ENCODE peak calls at places on chromosomes 16 and 17, in four cellular contexts. One of them, this sample, is unnamed.

GRCh38 chr16:21161211-21161610 is 2.7 kb downstream of the LDAF1 start:
- DNase-seq in PC-3: no peak
- DNase-seq in OCI-LY7: no peak
- DNase-seq in GM23338: no peak
- DNase-seq in this sample: no peak

GRCh38 chr16:1541293-1542165 is 8.1 kb downstream of the TMEM204 start:
- DNase-seq in PC-3: no peak
- DNase-seq in OCI-LY7: no peak
- DNase-seq in GM23338: no peak
- DNase-seq in this sample: no peak

GRCh38 chr16:80294172-80294571 is 246.6 kb upstream of the DYNLRB2 start:
- DNase-seq in PC-3: no peak
- DNase-seq in OCI-LY7: no peak
- DNase-seq in GM23338: no peak
- DNase-seq in this sample: no peak

GRCh38 chr17:79022507-79022991 is 1.4 kb upstream of the C1QTNF1 start:
- DNase-seq in PC-3: no peak
- DNase-seq in OCI-LY7: no peak
- DNase-seq in GM23338: no peak
- DNase-seq in this sample: no peak

GRCh38 chr17:45223541-45224528 is 2.1 kb downstream of the FMNL1 start:
- DNase-seq in PC-3: no peak
- DNase-seq in OCI-LY7: peak
- DNase-seq in GM23338: no peak
- DNase-seq in this sample: no peak

GRCh38 chr16:67678354-67679023 is 11.9 kb downstream of the C16orf86 start:
- DNase-seq in PC-3: no peak
- DNase-seq in OCI-LY7: no peak
- DNase-seq in GM23338: no peak
- DNase-seq in this sample: no peak

GRCh38 chr16:20383106-20384029 is 21.2 kb downstream of the PDILT start:
- DNase-seq in PC-3: peak
- DNase-seq in OCI-LY7: peak
- DNase-seq in GM23338: peak
- DNase-seq in this sample: peak

GRCh38 chr16:29141586-29142324 is 156.9 kb downstream of the LAT start:
- DNase-seq in PC-3: no peak
- DNase-seq in OCI-LY7: no peak
- DNase-seq in GM23338: no peak
- DNase-seq in this sample: no peak

GRCh38 chr17:61251939-61252865 is 147.4 kb upstream of the TBX2 start:
- DNase-seq in PC-3: no peak
- DNase-seq in OCI-LY7: no peak
- DNase-seq in GM23338: no peak
- DNase-seq in this sample: no peak

GRCh38 chr17:81576621-81577277 is 24.6 kb upstream of the FAAP100 start:
- DNase-seq in PC-3: peak
- DNase-seq in OCI-LY7: no peak
- DNase-seq in GM23338: no peak
- DNase-seq in this sample: no peak

GRCh38 chr17:3788200-3788599 is 12.8 kb downstream of the ITGAE start:
- DNase-seq in PC-3: no peak
- DNase-seq in OCI-LY7: no peak
- DNase-seq in GM23338: no peak
- DNase-seq in this sample: no peak

GRCh38 chr17:29793501-29793900 is 136.5 kb downstream of the SSH2 start:
- DNase-seq in PC-3: no peak
- DNase-seq in OCI-LY7: no peak
- DNase-seq in GM23338: no peak
- DNase-seq in this sample: no peak

GRCh38 chr17:77036841-77037381 is 103.9 kb upstream of the SEC14L1 start:
- DNase-seq in PC-3: no peak
- DNase-seq in OCI-LY7: peak
- DNase-seq in GM23338: no peak
- DNase-seq in this sample: no peak

GRCh38 chr16:11407047-11407982 is 62.1 kb downstream of the RMI2 start:
- DNase-seq in PC-3: peak
- DNase-seq in OCI-LY7: peak
- DNase-seq in GM23338: peak
- DNase-seq in this sample: peak

DNA sequence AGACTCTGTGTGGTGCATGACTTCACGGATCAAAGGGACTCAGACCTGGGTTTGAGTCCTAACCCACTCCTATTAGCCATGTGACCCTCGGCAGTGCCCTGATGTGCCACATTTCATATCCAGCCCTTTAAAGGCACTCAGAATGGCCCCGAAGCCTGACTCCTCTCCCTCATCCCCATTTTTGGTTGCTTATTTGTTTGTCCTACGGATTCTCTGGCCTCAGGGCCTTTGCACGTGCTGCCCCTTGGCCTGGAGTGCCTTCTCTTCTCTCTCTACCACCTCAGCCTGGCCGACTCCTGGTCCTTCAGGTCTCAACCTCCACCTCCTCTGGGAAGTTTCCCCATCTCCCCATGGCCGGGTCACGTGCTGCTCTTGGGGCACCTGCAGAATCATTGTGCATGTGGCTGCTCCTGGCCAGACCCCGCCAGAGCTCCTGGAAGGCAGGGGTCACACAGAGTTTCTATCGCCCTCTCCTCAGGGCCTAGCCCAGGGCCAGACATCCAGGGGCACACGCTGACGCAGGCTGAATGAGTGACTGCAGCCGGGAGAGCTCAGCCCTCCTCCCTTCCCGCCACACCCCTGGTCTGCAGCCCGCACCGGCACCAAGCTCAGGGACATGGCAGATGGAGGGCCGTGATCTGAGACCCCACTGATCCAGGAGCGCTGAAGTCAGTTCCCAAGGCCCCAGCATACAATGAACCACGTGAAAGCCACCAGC is 22.0 kb upstream of the CIBAR2 start:
- DNase-seq in PC-3: no peak
- DNase-seq in OCI-LY7: no peak
- DNase-seq in GM23338: no peak
- DNase-seq in this sample: no peak
- TF ChIP-seq EZH2phosphoT487 in PC-3: no peak
- TF ChIP-seq EZH2phosphoT487 in OCI-LY7: no peak
- TF ChIP-seq EZH2phosphoT487 in GM23338: no peak
- TF ChIP-seq EZH2phosphoT487 in this sample: no peak

DNA sequence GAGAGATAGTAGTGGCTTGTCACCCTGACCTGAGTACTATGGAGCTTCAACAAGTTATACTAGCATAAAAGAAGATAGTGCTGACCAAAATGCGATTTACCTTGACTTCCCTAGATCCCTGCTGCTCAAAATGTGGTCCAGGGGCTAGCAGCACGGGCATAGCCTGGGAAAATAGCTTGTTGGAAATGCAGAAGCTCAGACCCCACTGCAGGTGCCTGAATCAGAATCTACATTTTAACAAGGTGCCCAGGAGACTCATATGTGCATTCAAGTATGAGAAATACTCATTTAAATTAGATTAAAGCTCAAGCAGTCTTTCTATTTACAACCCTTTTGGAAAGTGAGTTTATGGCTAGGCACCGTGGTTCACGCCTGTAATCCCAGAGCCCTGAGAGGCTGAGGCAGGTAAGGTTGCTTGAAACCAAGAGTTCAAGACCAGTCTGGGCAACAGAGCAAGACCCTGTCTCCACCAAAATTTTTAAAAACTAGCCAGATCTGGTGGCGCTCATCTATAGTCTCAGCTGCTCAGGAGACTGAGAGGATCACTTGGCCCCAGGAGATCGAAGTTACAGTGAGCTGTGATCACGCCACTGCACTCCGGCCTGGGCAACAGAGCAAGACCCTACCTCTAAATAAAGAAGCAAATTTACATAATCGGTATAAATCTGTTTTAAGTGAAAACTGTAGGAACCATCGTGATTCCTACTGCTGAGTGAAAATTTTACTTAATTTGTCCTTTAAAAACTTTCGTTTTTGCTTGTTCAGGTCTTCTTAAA is 7.3 kb downstream of the APOH start:
- DNase-seq in PC-3: no peak
- DNase-seq in OCI-LY7: no peak
- DNase-seq in GM23338: no peak
- DNase-seq in this sample: no peak
- TF ChIP-seq EZH2phosphoT487 in PC-3: no peak
- TF ChIP-seq EZH2phosphoT487 in OCI-LY7: no peak
- TF ChIP-seq EZH2phosphoT487 in GM23338: no peak
- TF ChIP-seq EZH2phosphoT487 in this sample: no peak

DNA sequence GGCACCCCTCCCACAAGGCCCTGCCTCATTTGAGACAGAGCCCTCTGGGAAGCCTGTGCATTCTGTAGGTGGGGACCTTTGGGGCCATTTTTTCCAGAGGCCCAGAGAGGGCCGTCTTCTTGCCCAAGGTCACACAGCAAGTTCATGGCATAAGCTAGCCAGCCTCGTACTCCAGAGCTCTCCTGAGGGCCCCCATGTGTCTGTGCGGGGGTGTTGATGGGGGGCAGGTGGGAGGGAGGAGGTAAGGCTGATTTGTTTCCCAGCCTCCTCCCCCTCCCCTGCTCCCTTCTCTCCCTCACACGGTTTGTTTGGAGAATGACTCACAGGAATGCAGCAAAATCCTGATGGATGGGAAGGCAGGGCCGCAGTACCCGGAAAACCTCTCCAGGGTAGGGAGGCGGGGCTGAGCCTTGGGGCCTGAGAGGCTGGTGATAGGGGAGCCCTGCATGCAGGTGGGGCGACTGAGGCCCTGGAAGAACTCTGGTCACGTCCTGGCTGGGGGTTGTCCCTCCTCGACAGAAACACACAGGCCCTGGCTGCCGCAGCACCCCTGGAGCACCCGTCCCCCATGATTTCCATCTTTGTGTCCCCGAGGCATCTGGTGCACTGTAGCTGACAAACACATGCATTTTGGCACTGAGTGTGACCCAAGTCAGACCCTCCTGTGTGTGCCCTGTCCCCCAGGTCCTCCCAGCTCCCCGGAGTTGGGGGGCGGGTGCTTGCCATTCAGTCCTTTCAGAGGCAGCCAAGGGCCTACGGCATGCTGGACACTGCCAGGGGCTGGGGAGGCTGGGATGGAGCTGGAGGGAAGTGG is 29.7 kb downstream of the RAI1 start:
- DNase-seq in PC-3: peak
- DNase-seq in OCI-LY7: no peak
- DNase-seq in GM23338: peak
- DNase-seq in this sample: peak
- TF ChIP-seq EZH2phosphoT487 in PC-3: no peak
- TF ChIP-seq EZH2phosphoT487 in OCI-LY7: no peak
- TF ChIP-seq EZH2phosphoT487 in GM23338: no peak
- TF ChIP-seq EZH2phosphoT487 in this sample: no peak

GRCh38 chr16:30399435-30400186 is 4.4 kb downstream of the ZNF48 start:
- DNase-seq in PC-3: peak
- DNase-seq in OCI-LY7: no peak
- DNase-seq in GM23338: no peak
- DNase-seq in this sample: no peak

GRCh38 chr16:30395992-30396560 is 856 bp downstream of the ZNF48 start:
- DNase-seq in PC-3: no peak
- DNase-seq in OCI-LY7: no peak
- DNase-seq in GM23338: no peak
- DNase-seq in this sample: no peak

GRCh38 chr16:30397776-30398659 is 2.8 kb downstream of the ZNF48 start:
- DNase-seq in PC-3: no peak
- DNase-seq in OCI-LY7: no peak
- DNase-seq in GM23338: no peak
- DNase-seq in this sample: no peak

GRCh38 chr16:30397056-30397455 is 1.8 kb downstream of the ZNF48 start:
- DNase-seq in PC-3: no peak
- DNase-seq in OCI-LY7: no peak
- DNase-seq in GM23338: no peak
- DNase-seq in this sample: no peak

DNA sequence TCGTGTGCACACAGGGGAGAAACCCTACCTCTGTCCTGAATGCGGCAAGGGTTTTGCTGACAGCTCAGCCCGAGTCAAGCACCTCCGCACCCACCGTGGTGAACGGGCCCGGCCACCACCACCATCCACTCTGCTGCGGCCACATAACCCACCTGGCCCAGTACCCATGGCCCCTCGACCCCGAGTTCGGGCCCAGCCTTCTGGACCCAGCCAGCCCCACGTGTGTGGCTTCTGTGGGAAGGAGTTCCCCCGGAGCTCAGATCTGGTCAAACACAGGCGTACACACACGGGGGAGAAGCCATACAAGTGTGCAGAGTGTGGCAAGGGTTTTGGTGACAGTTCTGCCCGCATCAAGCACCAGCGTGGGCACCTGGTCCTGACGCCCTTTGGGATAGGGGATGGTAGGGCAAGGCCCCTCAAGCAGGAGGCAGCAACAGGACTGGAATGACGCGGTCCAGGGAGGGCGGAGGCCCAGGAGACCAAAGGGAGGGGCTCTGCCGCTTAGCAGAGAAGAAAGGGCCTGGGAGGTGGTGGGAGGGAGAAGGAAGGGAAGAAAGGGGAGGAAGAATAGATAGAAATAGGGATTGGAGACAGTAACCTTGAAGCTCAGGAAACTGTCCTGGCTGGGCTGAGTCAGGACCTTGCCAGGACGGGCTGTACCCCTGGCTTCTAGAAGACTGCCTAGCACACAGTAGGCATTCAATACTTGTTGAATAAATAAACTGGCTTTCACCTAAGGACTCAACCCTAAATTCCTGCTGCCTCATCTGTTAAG is 3.6 kb downstream of the ZNF48 start:
- DNase-seq in PC-3: no peak
- DNase-seq in OCI-LY7: no peak
- DNase-seq in GM23338: no peak
- DNase-seq in this sample: no peak
- TF ChIP-seq EZH2phosphoT487 in PC-3: no peak
- TF ChIP-seq EZH2phosphoT487 in OCI-LY7: no peak
- TF ChIP-seq EZH2phosphoT487 in GM23338: no peak
- TF ChIP-seq EZH2phosphoT487 in this sample: no peak

GRCh38 chr17:7079581-7080444 is at the start of gene CLEC10A:
- DNase-seq in PC-3: no peak
- DNase-seq in OCI-LY7: no peak
- DNase-seq in GM23338: no peak
- DNase-seq in this sample: no peak

GRCh38 chr17:7077911-7078546 is 2.0 kb downstream of the CLEC10A start:
- DNase-seq in PC-3: no peak
- DNase-seq in OCI-LY7: no peak
- DNase-seq in GM23338: no peak
- DNase-seq in this sample: no peak

GRCh38 chr17:7080445-7081041 is 492 bp upstream of the CLEC10A start:
- DNase-seq in PC-3: no peak
- DNase-seq in OCI-LY7: no peak
- DNase-seq in GM23338: no peak
- DNase-seq in this sample: no peak

GRCh38 chr17:7081341-7082062 is 1.5 kb upstream of the CLEC10A start:
- DNase-seq in PC-3: no peak
- DNase-seq in OCI-LY7: no peak
- DNase-seq in GM23338: no peak
- DNase-seq in this sample: no peak

GRCh38 chr17:7078711-7079110 is 1.3 kb downstream of the CLEC10A start:
- DNase-seq in PC-3: no peak
- DNase-seq in OCI-LY7: no peak
- DNase-seq in GM23338: no peak
- DNase-seq in this sample: no peak
- TF ChIP-seq EZH2phosphoT487 in PC-3: no peak
- TF ChIP-seq EZH2phosphoT487 in OCI-LY7: no peak
- TF ChIP-seq EZH2phosphoT487 in GM23338: no peak
- TF ChIP-seq EZH2phosphoT487 in this sample: no peak

This sample was measured in HCT116.